ENCODE peak calls at places on chromosomes 7 and 10, in eight cellular contexts. S, L, T, H, J, R, Y and Q are unnamed samples.

GRCh38 chr10:69640196-69640980 is 10.3 kb downstream of the FAM241B start:
- DNase-seq in S (no peak), L (no peak), T (no peak), H (no peak), J (no peak), R (no peak), Y (no peak), Q (no peak)

GRCh38 chr10:110416776-110417732 is 80.7 kb upstream of the DUSP5 start:
- DNase-seq in S (no peak), L (no peak), T (no peak), H (no peak), J (no peak), R (no peak), Y (peak; percentile 44), Q (no peak)

GRCh38 chr7:509426-509825 is 10.2 kb downstream of the PDGFA start:
- DNase-seq in S (no peak), L (no peak), T (no peak), H (no peak), J (no peak), R (peak; percentile 24), Y (no peak), Q (no peak)

GRCh38 chr7:135659159-135659837 is 3.0 kb upstream of the STMP1 start:
- DNase-seq in S (no peak), L (no peak), T (no peak), H (no peak), J (no peak), R (no peak), Y (no peak), Q (no peak)

GRCh38 chr10:31011660-31012022 is 20.0 kb downstream of the ZNF438 start:
- DNase-seq in S (no peak), L (no peak), T (no peak), H (peak; percentile 34), J (no peak), R (no peak), Y (no peak), Q (no peak)

GRCh38 chr7:4226166-4226857 is 455.8 kb upstream of the FOXK1 start:
- DNase-seq in S (no peak), L (no peak), T (no peak), H (no peak), J (no peak), R (no peak), Y (peak; percentile 11), Q (no peak)

GRCh38 chr7:602341-603141 is 82.9 kb upstream of the PDGFA start:
- DNase-seq in S (no peak), L (no peak), T (no peak), H (no peak), J (peak; percentile 77), R (peak; percentile 76), Y (no peak), Q (no peak)

GRCh38 chr10:73889014-73889413 is 14.7 kb upstream of the CAMK2G start:
- DNase-seq in S (no peak), L (no peak), T (peak; percentile 72), H (peak; percentile 94), J (peak; percentile 75), R (peak; percentile 83), Y (no peak), Q (no peak)

GRCh38 chr10:3631709-3632330 is 153.2 kb downstream of the KLF6 start:
- DNase-seq in S (no peak), L (no peak), T (no peak), H (no peak), J (no peak), R (no peak), Y (no peak), Q (no peak)

GRCh38 chr10:125144693-125145623 is 15.4 kb downstream of the CTBP2 start:
- DNase-seq in S (no peak), L (no peak), T (peak; percentile 57), H (peak; percentile 53), J (peak; percentile 25), R (peak; percentile 59), Y (no peak), Q (no peak)

GRCh38 chr7:66877577-66878300 is 43.3 kb upstream of the TMEM248 start:
- DNase-seq in S (no peak), L (no peak), T (no peak), H (no peak), J (peak; percentile 77), R (no peak), Y (no peak), Q (no peak)

GRCh38 chr10:15491856-15492255 is 120.8 kb upstream of the FAM171A1 start:
- DNase-seq in S (no peak), L (no peak), T (no peak), H (peak; percentile 39), J (no peak), R (no peak), Y (no peak), Q (no peak)

GRCh38 chr10:65611592-65611991 is 1314.2 kb upstream of the LRRTM3 start:
- DNase-seq in S (no peak), L (no peak), T (no peak), H (no peak), J (no peak), R (no peak), Y (no peak), Q (no peak)

GRCh38 chr10:121080324-121080807 is 229.2 kb downstream of the WDR11 start:
- DNase-seq in S (no peak), L (no peak), T (no peak), H (no peak), J (no peak), R (no peak), Y (no peak), Q (no peak)

GRCh38 chr7:138898255-138898654 is 82.9 kb downstream of the KIAA1549 start:
- DNase-seq in S (no peak), L (no peak), T (no peak), H (no peak), J (peak; percentile 45), R (no peak), Y (no peak), Q (no peak)

GRCh38 chr7:41996381-41997035 is 240.5 kb downstream of the GLI3 start:
- DNase-seq in S (no peak), L (no peak), T (no peak), H (peak; percentile 90), J (no peak), R (no peak), Y (peak; percentile 20), Q (no peak)

GRCh38 chr7:75727881-75728592 is 10.7 kb downstream of the HIP1 start:
- DNase-seq in S (no peak), L (no peak), T (no peak), H (peak; percentile 67), J (peak; percentile 55), R (peak; percentile 91), Y (no peak), Q (no peak)

GRCh38 chr10:3542185-3542611 is 242.8 kb downstream of the KLF6 start:
- DNase-seq in S (no peak), L (no peak), T (no peak), H (peak; percentile 89), J (no peak), R (no peak), Y (no peak), Q (no peak)

GRCh38 chr7:111744501-111745155 is 182.3 kb upstream of the IMMP2L start:
- DNase-seq in S (no peak), L (no peak), T (no peak), H (peak; percentile 74), J (no peak), R (no peak), Y (no peak), Q (no peak)

GRCh38 chr10:3467052-3467906 is 294.7 kb upstream of the PITRM1 start:
- DNase-seq in S (no peak), L (no peak), T (peak; percentile 98), H (peak; percentile 100), J (no peak), R (peak; percentile 82), Y (peak; percentile 94), Q (no peak)

GRCh38 chr7:48253020-48253419 is 81.8 kb downstream of the ABCA13 start:
- DNase-seq in S (no peak), L (no peak), T (no peak), H (no peak), J (no peak), R (no peak), Y (no peak), Q (no peak)

GRCh38 chr10:123270221-123270620 is 116.0 kb downstream of the BUB3 start:
- DNase-seq in S (no peak), L (no peak), T (no peak), H (peak; percentile 58), J (no peak), R (no peak), Y (no peak), Q (no peak)

GRCh38 chr7:50470250-50471163 is 20.4 kb upstream of the FIGNL1 start:
- DNase-seq in S (no peak), L (no peak), T (no peak), H (no peak), J (no peak), R (no peak), Y (no peak), Q (no peak)

GRCh38 chr10:93071674-93072224 is 1.9 kb upstream of the CYP26A1 start:
- DNase-seq in S (no peak), L (no peak), T (peak; percentile 38), H (no peak), J (no peak), R (peak; percentile 54), Y (peak; percentile 64), Q (peak; percentile 98)

GRCh38 chr10:72038458-72039001 is 49.8 kb downstream of the SPOCK2 start:
- DNase-seq in S (no peak), L (no peak), T (no peak), H (peak; percentile 76), J (no peak), R (no peak), Y (no peak), Q (no peak)

GRCh38 chr7:4136036-4136435 is 546.1 kb upstream of the FOXK1 start:
- DNase-seq in S (no peak), L (no peak), T (no peak), H (no peak), J (no peak), R (peak; percentile 11), Y (no peak), Q (no peak)

GRCh38 chr7:19558527-19558926 is 150.3 kb downstream of the POLR1F start:
- DNase-seq in S (no peak), L (no peak), T (no peak), H (peak; percentile 29), J (no peak), R (no peak), Y (no peak), Q (no peak)

GRCh38 chr7:4693749-4694148 is 11.7 kb downstream of the FOXK1 start:
- DNase-seq in S (no peak), L (no peak), T (no peak), H (no peak), J (no peak), R (no peak), Y (no peak), Q (no peak)

GRCh38 chr10:61931620-61932332 is 30.3 kb downstream of the ARID5B start:
- DNase-seq in S (no peak), L (no peak), T (no peak), H (no peak), J (no peak), R (no peak), Y (no peak), Q (no peak)

GRCh38 chr10:25078659-25079429 is 62.4 kb downstream of the THNSL1 start:
- DNase-seq in S (no peak), L (no peak), T (no peak), H (peak; percentile 14), J (no peak), R (no peak), Y (no peak), Q (no peak)

GRCh38 chr10:21242915-21243314 is 282.6 kb downstream of the SKIDA1 start:
- DNase-seq in S (no peak), L (no peak), T (no peak), H (no peak), J (no peak), R (no peak), Y (no peak), Q (no peak)

GRCh38 chr7:114759347-114760062 is 162.4 kb upstream of the MDFIC start:
- DNase-seq in S (no peak), L (no peak), T (no peak), H (peak; percentile 4), J (no peak), R (no peak), Y (no peak), Q (no peak)